ENCODE peak calls at places on chromosomes 7 and 10, in seven cellular contexts. F is uterus, M is iPS DF 6.9, U is heart right ventricle, J is hepatocyte, T is right atrium auricular region, E is psoas muscle. K is an unnamed sample.

GRCh38 chr7:137909042-137909441 is 62.3 kb upstream of the DGKI start:
- DNase-seq in F (peak), M (no peak), U (no peak), J (no peak), T (peak), E (peak), K (peak)

GRCh38 chr7:96297873-96298272 is 24.0 kb downstream of the SLC25A13 start:
- DNase-seq in F (no peak), M (no peak), U (no peak), J (no peak), T (no peak), E (no peak), K (peak)

GRCh38 chr7:21869785-21870402 is 75.8 kb downstream of the CDCA7L start:
- DNase-seq in F (no peak), M (no peak), U (no peak), J (peak), T (no peak), E (no peak), K (no peak)

GRCh38 chr10:121740069-121740468 is 141.8 kb upstream of the FGFR2 start:
- DNase-seq in F (no peak), M (no peak), U (no peak), J (no peak), T (no peak), E (no peak), K (no peak)

GRCh38 chr10:7700577-7701125 is 2.5 kb upstream of the ITIH2 start:
- DNase-seq in F (no peak), M (no peak), U (no peak), J (peak), T (no peak), E (no peak), K (no peak)

GRCh38 chr10:98488669-98489430 is 42.1 kb upstream of the HPS1 start:
- DNase-seq in F (peak), M (no peak), U (no peak), J (no peak), T (no peak), E (peak), K (no peak)

GRCh38 chr10:19204239-19204917 is 155.8 kb downstream of the MALRD1 start:
- DNase-seq in F (no peak), M (no peak), U (no peak), J (no peak), T (no peak), E (no peak), K (no peak)

GRCh38 chr7:38878694-38879457 is 30.1 kb downstream of the VPS41 start:
- DNase-seq in F (no peak), M (no peak), U (no peak), J (no peak), T (no peak), E (no peak), K (no peak)

GRCh38 chr7:1562126-1562525 is 6.1 kb upstream of the TMEM184A start:
- DNase-seq in F (no peak), M (no peak), U (no peak), J (no peak), T (no peak), E (no peak), K (no peak)

GRCh38 chr10:103759100-103759781 is 96.1 kb downstream of the SH3PXD2A start:
- DNase-seq in F (no peak), M (no peak), U (no peak), J (peak), T (no peak), E (peak), K (peak)

GRCh38 chr10:17606547-17607040 is 10.6 kb downstream of the HACD1 start:
- DNase-seq in F (no peak), M (no peak), U (no peak), J (no peak), T (no peak), E (no peak), K (no peak)

GRCh38 chr10:110857265-110858158 is 14.2 kb upstream of the PDCD4 start:
- DNase-seq in F (no peak), M (no peak), U (no peak), J (peak), T (peak), E (no peak), K (no peak)

GRCh38 chr7:66847879-66848810 is 72.9 kb upstream of the TMEM248 start:
- DNase-seq in F (no peak), M (no peak), U (no peak), J (peak), T (no peak), E (no peak), K (no peak)

GRCh38 chr7:133344275-133344674 is 91.4 kb downstream of the EXOC4 start:
- DNase-seq in F (no peak), M (no peak), U (no peak), J (no peak), T (no peak), E (no peak), K (no peak)

GRCh38 chr7:73718905-73719805 is at the start of gene STX1A:
- DNase-seq in F (peak), M (no peak), U (peak), J (peak), T (no peak), E (peak), K (peak)

GRCh38 chr7:143263266-143264195 is at the start of gene GSTK1:
- DNase-seq in F (peak), M (peak), U (peak), J (peak), T (peak), E (peak), K (peak)

GRCh38 chr7:155206286-155207020 is 91.2 kb upstream of the INSIG1 start:
- DNase-seq in F (peak), M (no peak), U (peak), J (no peak), T (peak), E (peak), K (no peak)

GRCh38 chr10:128078136-128078969 is 47.9 kb downstream of the MKI67 start:
- DNase-seq in F (no peak), M (no peak), U (no peak), J (peak), T (no peak), E (no peak), K (no peak)

GRCh38 chr7:152351168-152351567 is 84.6 kb downstream of the KMT2C start:
- DNase-seq in F (no peak), M (no peak), U (no peak), J (no peak), T (no peak), E (no peak), K (no peak)

GRCh38 chr10:83214178-83214577 is 925.1 kb upstream of the GHITM start:
- DNase-seq in F (no peak), M (no peak), U (no peak), J (no peak), T (no peak), E (no peak), K (no peak)

GRCh38 chr10:109647627-109648026 is 275.7 kb downstream of the XPNPEP1 start:
- DNase-seq in F (no peak), M (no peak), U (no peak), J (no peak), T (no peak), E (no peak), K (no peak)

GRCh38 chr7:130160023-130160422 is 45.2 kb downstream of the TMEM209 start:
- DNase-seq in F (no peak), M (no peak), U (no peak), J (no peak), T (no peak), E (no peak), K (no peak)

GRCh38 chr7:154827007-154827406 is 175.9 kb downstream of the PAXIP1 start:
- DNase-seq in F (no peak), M (no peak), U (no peak), J (no peak), T (no peak), E (no peak), K (no peak)

GRCh38 chr7:28032738-28033380 is 147.7 kb downstream of the JAZF1 start:
- DNase-seq in F (no peak), M (no peak), U (no peak), J (no peak), T (no peak), E (no peak), K (no peak)

GRCh38 chr7:20519641-20520040 is 95.8 kb upstream of the ABCB5 start:
- DNase-seq in F (no peak), M (no peak), U (no peak), J (no peak), T (no peak), E (no peak), K (no peak)
- H3K27ac ChIP-seq in F (no peak), M (no peak), U (no peak), J (no peak), T (no peak), E (no peak), K (no peak)

DNA sequence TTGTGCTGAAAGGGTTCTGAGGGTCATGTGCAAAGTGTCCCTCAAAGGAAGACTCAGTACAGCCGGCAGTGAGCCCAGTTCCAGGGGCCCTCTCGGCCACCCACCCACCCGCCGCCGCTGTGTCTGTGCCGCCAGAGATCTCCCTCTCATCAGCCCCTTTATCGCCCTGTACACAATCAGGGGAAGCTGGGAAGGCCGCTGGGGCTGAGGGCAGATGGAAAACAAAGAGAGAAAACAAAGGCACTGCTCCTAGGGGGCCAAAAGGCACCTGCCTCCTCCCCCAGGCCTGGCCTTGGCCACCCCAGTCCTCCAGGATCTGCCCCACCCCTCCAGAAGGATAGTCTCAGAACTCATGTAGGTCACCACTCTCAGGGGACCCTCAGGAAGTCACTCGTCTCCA is 67.0 kb downstream of the ZMIZ1 start:
- DNase-seq in F (no peak), M (no peak), U (peak), J (no peak), T (no peak), E (no peak), K (no peak)
- H3K27ac ChIP-seq in F (peak), M (no peak), U (peak), J (peak), T (peak), E (peak), K (no peak)

GRCh38 chr10:115937756-115938032 is 335.3 kb downstream of the GFRA1 start:
- DNase-seq in F (no peak), M (no peak), U (no peak), J (no peak), T (no peak), E (no peak), K (no peak)

GRCh38 chr10:115935731-115936130 is 337.3 kb downstream of the GFRA1 start:
- DNase-seq in F (no peak), M (no peak), U (no peak), J (no peak), T (no peak), E (no peak), K (no peak)

GRCh38 chr10:115939101-115939815 is 333.7 kb downstream of the GFRA1 start:
- DNase-seq in F (no peak), M (no peak), U (no peak), J (no peak), T (no peak), E (no peak), K (no peak)

GRCh38 chr10:115933098-115933497 is 339.9 kb downstream of the GFRA1 start:
- DNase-seq in F (no peak), M (no peak), U (no peak), J (no peak), T (no peak), E (no peak), K (no peak)

DNA sequence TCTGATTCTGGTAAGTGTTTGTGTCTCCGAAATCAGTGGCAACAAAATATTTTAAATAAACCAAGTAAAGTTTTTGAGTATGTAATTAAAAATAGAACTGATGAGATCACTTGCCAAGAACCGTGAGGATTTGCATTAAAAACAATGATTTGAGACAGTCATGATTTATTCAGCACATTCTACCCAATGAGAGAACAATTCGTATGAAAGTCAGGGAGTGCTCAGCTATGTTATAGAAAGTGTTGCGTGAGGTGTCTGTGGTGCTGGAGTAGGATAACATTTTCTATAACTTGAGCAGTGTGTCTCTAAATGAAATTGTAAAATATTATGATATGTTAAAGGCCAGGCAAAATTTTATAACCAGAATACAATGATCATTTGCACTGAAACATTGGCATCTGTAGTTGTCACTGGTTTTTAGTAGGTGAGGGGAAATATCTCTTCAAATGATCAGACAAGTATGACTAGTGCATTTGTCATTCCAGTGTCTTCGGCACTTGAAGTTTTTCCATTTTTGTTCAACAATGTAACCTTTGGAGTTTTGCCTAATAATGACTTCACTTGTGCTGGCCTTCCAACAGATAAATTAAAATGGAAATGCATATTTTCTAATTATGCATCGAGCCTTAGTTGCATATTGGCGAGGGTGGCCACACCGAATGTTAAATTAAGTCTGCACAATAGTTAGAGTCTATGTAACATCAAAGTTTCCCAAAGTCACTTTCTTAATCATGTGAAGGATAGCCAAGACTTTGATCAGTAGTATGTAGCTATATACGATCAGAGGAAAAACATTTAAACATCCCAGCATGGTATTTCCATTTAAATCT is 335.9 kb downstream of the GFRA1 start:
- DNase-seq in F (no peak), M (no peak), U (no peak), J (no peak), T (no peak), E (no peak), K (no peak)
- H3K27ac ChIP-seq in F (no peak), M (no peak), U (no peak), J (no peak), T (no peak), E (no peak), K (no peak)

GRCh38 chr10:24893127-24893526 is 59.3 kb downstream of the PRTFDC1 start:
- DNase-seq in F (no peak), M (no peak), U (no peak), J (no peak), T (no peak), E (no peak), K (no peak)
- H3K27ac ChIP-seq in F (no peak), M (no peak), U (no peak), J (no peak), T (no peak), E (no peak), K (no peak)

DNA sequence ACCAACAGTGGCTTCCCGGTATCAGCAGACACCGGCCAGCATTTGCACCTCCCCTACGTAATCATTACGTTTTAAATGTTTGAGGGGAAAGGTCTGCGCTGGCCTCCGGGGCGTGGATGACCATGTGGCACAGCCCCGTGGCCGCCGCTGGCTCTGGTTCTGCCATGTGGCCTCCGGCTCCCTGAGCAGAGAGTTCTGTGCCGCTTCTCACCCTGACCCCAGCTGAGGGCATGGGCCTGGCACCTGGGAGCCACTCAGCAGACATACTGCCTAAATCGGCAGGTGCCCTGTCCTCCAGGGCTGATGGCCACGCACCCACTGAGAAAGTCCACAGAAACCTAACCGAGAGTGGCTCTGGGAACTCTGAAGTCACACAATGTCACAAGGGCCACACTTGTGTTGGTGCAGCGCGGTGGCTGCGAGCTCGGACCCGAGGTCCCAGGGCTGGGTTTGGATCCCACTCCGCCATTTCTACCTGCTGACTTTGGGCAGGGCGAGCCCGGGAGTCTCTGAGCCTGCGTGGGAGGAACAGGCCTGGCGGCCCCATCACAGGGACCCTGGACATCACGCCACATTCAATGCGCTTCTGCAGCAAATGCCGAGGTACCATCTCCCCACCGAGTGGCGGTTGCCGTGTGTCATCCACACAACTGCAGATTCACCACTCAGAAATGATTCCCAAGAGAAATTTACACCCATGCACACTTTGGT is 25.3 kb downstream of the CFAP46 start:
- DNase-seq in F (no peak), M (no peak), U (no peak), J (no peak), T (no peak), E (no peak), K (no peak)
- H3K27ac ChIP-seq in F (no peak), M (no peak), U (no peak), J (no peak), T (no peak), E (no peak), K (no peak)

GRCh38 chr10:59098387-59098786 is 78.1 kb upstream of the PHYHIPL start:
- DNase-seq in F (peak), M (no peak), U (no peak), J (peak), T (no peak), E (peak), K (no peak)
- H3K27ac ChIP-seq in F (no peak), M (no peak), U (peak), J (peak), T (no peak), E (no peak), K (peak)

K was measured in dorsolateral prefrontal cortex.